ENCODE peak calls at places on chromosomes 5 and 9, in nine cellular contexts. O is NCI-H2029; P is effector memory CD4-positive, alpha-beta T cell; X is activated effector memory CD4-positive, alpha-beta T cell treated with Interleukin-2 at 50 U/mL for 16 hours; F is stimulated activated CD4-positive, alpha-beta T cell treated with anti-CD3 and anti-CD28 coated beads, Interleukin-2, amount 100 ng/mL, for 48 hours; Y is OCI-LY7; N is WERI-Rb-1; U is amniotic stem cell; T is RWPE2. W is an unnamed sample.

GRCh38 chr9:99873531-99873930 is 32.9 kb upstream of the STX17 start:
- DNase-seq in X (no peak), Y (no peak), N (no peak), P (no peak), T (no peak), U (peak; percentile 50), O (no peak), F (no peak), W (peak; percentile 47)

GRCh38 chr9:133768371-133768858 is 30.3 kb upstream of the SARDH start:
- DNase-seq in X (no peak), O (no peak), Y (no peak), U (no peak), T (peak; percentile 63), F (no peak), P (no peak), N (peak; percentile 5), W (no peak)

GRCh38 chr9:75499812-75500211 is 390.7 kb upstream of the PCSK5 start:
- DNase-seq in T (no peak), O (no peak), P (no peak), N (no peak), X (no peak), U (no peak), F (no peak), Y (no peak), W (no peak)

GRCh38 chr9:5762421-5762820 is 70.5 kb downstream of the ERMP1 start:
- DNase-seq in P (no peak), T (no peak), F (no peak), U (no peak), X (no peak), Y (no peak), O (no peak), N (no peak), W (no peak)

GRCh38 chr9:101018391-101018990 is 10.0 kb upstream of the PLPPR1 start:
- DNase-seq in T (no peak), O (no peak), X (no peak), F (no peak), N (peak; percentile 30), Y (no peak), P (no peak), U (no peak), W (no peak)

GRCh38 chr5:96483878-96484277 is 50.8 kb upstream of the PCSK1 start:
- DNase-seq in Y (peak; percentile 10), P (no peak), U (peak; percentile 9), T (no peak), F (no peak), O (no peak), X (no peak), N (no peak), W (peak; percentile 15)

GRCh38 chr9:76618762-76619161 is 145.5 kb upstream of the PCA3 start:
- DNase-seq in F (no peak), P (no peak), N (no peak), T (no peak), O (no peak), U (no peak), X (no peak), Y (no peak), W (peak; percentile 99)

GRCh38 chr5:147519380-147519779 is 9.5 kb upstream of the DPYSL3 start:
- DNase-seq in N (no peak), X (no peak), T (no peak), P (no peak), Y (no peak), U (no peak), F (no peak), O (no peak), W (no peak)

GRCh38 chr9:132651259-132651658 is 18.5 kb downstream of the DDX31 start:
- DNase-seq in Y (peak; percentile 16), U (no peak), X (no peak), F (no peak), P (no peak), O (no peak), T (no peak), N (peak; percentile 42), W (peak; percentile 64)

GRCh38 chr5:147819371-147819770 is 12.1 kb downstream of the SPINK1 start:
- DNase-seq in U (no peak), F (no peak), P (no peak), Y (no peak), O (no peak), X (no peak), N (no peak), T (no peak), W (no peak)

GRCh38 chr9:115590016-115590415 is 472.1 kb upstream of the TNC start:
- DNase-seq in O (no peak), T (no peak), P (no peak), U (no peak), N (no peak), F (no peak), Y (no peak), X (no peak), W (peak; percentile 98)

GRCh38 chr5:71839049-71839834 is 120.2 kb downstream of the CARTPT start:
- DNase-seq in Y (no peak), P (no peak), X (no peak), T (no peak), O (no peak), N (peak; percentile 42), U (no peak), F (no peak), W (no peak)

GRCh38 chr5:169712428-169712827 is 75.4 kb downstream of the DOCK2 start:
- DNase-seq in N (no peak), F (no peak), X (no peak), O (no peak), Y (no peak), T (no peak), U (no peak), P (no peak), W (no peak)

GRCh38 chr9:134698587-134699342 is 57.2 kb downstream of the COL5A1 start:
- DNase-seq in U (no peak), O (peak; percentile 11), P (no peak), F (peak; percentile 54), T (no peak), N (peak; percentile 90), X (no peak), Y (peak; percentile 60), W (peak; percentile 39)

GRCh38 chr9:14515564-14516198 is 177.6 kb downstream of the ZDHHC21 start:
- DNase-seq in F (no peak), T (no peak), P (no peak), O (peak; percentile 63), U (no peak), X (no peak), N (peak; percentile 36), Y (no peak), W (no peak)

GRCh38 chr9:69798737-69799136 is 21.9 kb upstream of the CFAP95 start:
- DNase-seq in U (no peak), P (no peak), X (no peak), N (no peak), Y (no peak), F (no peak), T (no peak), O (peak; percentile 27), W (no peak)

GRCh38 chr5:126031989-126032716 is 391.1 kb upstream of the GRAMD2B start:
- DNase-seq in U (peak; percentile 5), F (no peak), Y (no peak), O (peak; percentile 77), P (no peak), T (no peak), N (no peak), X (no peak), W (peak; percentile 2)

GRCh38 chr5:1824109-1824821 is 23.1 kb downstream of the NDUFS6 start:
- DNase-seq in P (no peak), X (no peak), U (no peak), Y (no peak), O (no peak), T (peak; percentile 54), N (no peak), F (no peak), W (no peak)

GRCh38 chr9:72650206-72650605 is 128.8 kb downstream of the TMC1 start:
- DNase-seq in O (no peak), X (no peak), Y (no peak), U (no peak), T (no peak), P (no peak), N (no peak), F (no peak), W (no peak)

GRCh38 chr9:19994296-19994695 is 205.5 kb upstream of the SLC24A2 start:
- DNase-seq in N (no peak), U (no peak), T (no peak), X (no peak), F (no peak), P (no peak), O (peak; percentile 11), Y (no peak), W (peak; percentile 23)

GRCh38 chr5:108113950-108114349 is 267.9 kb downstream of the FBXL17 start:
- DNase-seq in N (no peak), P (no peak), F (no peak), T (no peak), O (no peak), U (no peak), X (no peak), Y (no peak), W (no peak)

GRCh38 chr5:143605403-143606005 is 202.0 kb upstream of the NR3C1 start:
- DNase-seq in U (no peak), T (no peak), P (no peak), F (no peak), Y (peak; percentile 85), N (no peak), X (no peak), O (no peak), W (peak; percentile 48)

GRCh38 chr9:116377179-116377790 is 223.7 kb downstream of the PAPPA start:
- DNase-seq in X (no peak), O (no peak), N (no peak), P (no peak), Y (no peak), U (peak; percentile 22), T (no peak), F (no peak), W (peak; percentile 58)

GRCh38 chr5:176413255-176413565 is 3.1 kb downstream of the CLTB start:
- DNase-seq in Y (no peak), P (no peak), F (no peak), T (peak; percentile 90), U (no peak), X (no peak), N (no peak), O (no peak), W (peak; percentile 44)

GRCh38 chr9:109277451-109277850 is 43.4 kb downstream of the EPB41L4B start:
- DNase-seq in O (no peak), Y (no peak), X (no peak), N (peak; percentile 97), U (no peak), F (no peak), P (no peak), T (no peak), W (no peak)

GRCh38 chr9:127175764-127176163 is 53.3 kb upstream of the ANGPTL2 start:
- DNase-seq in F (no peak), N (no peak), U (no peak), Y (no peak), X (no peak), O (no peak), P (no peak), T (peak; percentile 20), W (no peak)

GRCh38 chr5:112116372-112116771 is 302.7 kb downstream of the EPB41L4A start:
- DNase-seq in F (no peak), Y (no peak), N (no peak), O (no peak), X (no peak), T (no peak), U (no peak), P (no peak), W (no peak)

GRCh38 chr5:158020555-158021418 is 161.8 kb upstream of the CLINT1 start:
- DNase-seq in O (no peak), F (no peak), X (no peak), Y (no peak), T (no peak), P (no peak), N (no peak), U (no peak), W (peak; percentile 17)

GRCh38 chr5:80487444-80487828 is 464 bp upstream of the FAM151B start:
- DNase-seq in P (no peak), X (no peak), N (no peak), O (no peak), F (no peak), U (no peak), Y (no peak), T (no peak), W (no peak)

GRCh38 chr5:78162253-78162862 is 132.1 kb downstream of the AP3B1 start:
- DNase-seq in F (peak; percentile 1), O (peak; percentile 26), T (no peak), P (no peak), X (no peak), Y (peak; percentile 59), N (peak; percentile 33), U (no peak), W (peak; percentile 32)

GRCh38 chr9:444528-444927 is 229.9 kb downstream of the DOCK8 start:
- DNase-seq in T (no peak), U (no peak), X (no peak), O (no peak), N (no peak), P (no peak), F (no peak), Y (no peak), W (no peak)